ENCODE peak calls at places on chromosomes 5 and 9, in five cellular contexts. M, Y, L, A and H are unnamed samples.

GRCh38 chr9:21078702-21079101 is 960 bp upstream of the IFNB1 start:
- DNase-seq in M (peak), Y (no peak), A (peak), L (no peak), H (no peak)

GRCh38 chr9:75885652-75886051 is 4.8 kb upstream of the PCSK5 start:
- DNase-seq in M (no peak), Y (no peak), A (no peak), L (no peak), H (no peak)

GRCh38 chr5:145072880-145073279 is 762.3 kb downstream of the PRELID2 start:
- DNase-seq in A (no peak), L (no peak), M (no peak), Y (no peak), H (peak)

GRCh38 chr9:110047955-110048472 is 159.9 kb downstream of the C9orf152 start:
- DNase-seq in L (peak), A (no peak), M (peak), Y (no peak), H (no peak)

GRCh38 chr5:150609843-150610584 is 30.4 kb upstream of the SYNPO start:
- DNase-seq in Y (no peak), A (no peak), L (no peak), M (no peak), H (no peak)

GRCh38 chr9:136327313-136327971 is at the start of gene GPSM1:
- DNase-seq in A (no peak), Y (peak), L (no peak), M (no peak), H (no peak)

GRCh38 chr5:67493676-67494075 is 297.1 kb upstream of the CD180 start:
- DNase-seq in M (peak), Y (no peak), A (peak), L (peak), H (no peak)

GRCh38 chr5:137997726-137998213 is 35.1 kb downstream of the FAM13B start:
- DNase-seq in A (no peak), L (no peak), Y (peak), M (no peak), H (no peak)

GRCh38 chr5:116763987-116764866 is 189.6 kb upstream of the SEMA6A start:
- DNase-seq in L (no peak), Y (no peak), M (no peak), A (peak), H (no peak)

GRCh38 chr9:70881321-70881720 is 240.1 kb downstream of the TRPM3 start:
- DNase-seq in L (no peak), Y (no peak), M (no peak), A (no peak), H (no peak)

GRCh38 chr9:134136117-134136996 is 475 bp downstream of the WDR5 start:
- DNase-seq in A (no peak), M (peak), L (no peak), Y (peak), H (peak)
- H3K23ac ChIP-seq in A (no peak), M (peak), L (no peak), Y (peak), H (peak)

GRCh38 chr5:176549871-176550270 is 729 bp downstream of the CDHR2 start:
- DNase-seq in M (no peak), L (no peak), Y (no peak), A (no peak), H (no peak)
- H4K8ac ChIP-seq in M (no peak), L (no peak), Y (no peak), A (no peak), H (no peak)

DNA sequence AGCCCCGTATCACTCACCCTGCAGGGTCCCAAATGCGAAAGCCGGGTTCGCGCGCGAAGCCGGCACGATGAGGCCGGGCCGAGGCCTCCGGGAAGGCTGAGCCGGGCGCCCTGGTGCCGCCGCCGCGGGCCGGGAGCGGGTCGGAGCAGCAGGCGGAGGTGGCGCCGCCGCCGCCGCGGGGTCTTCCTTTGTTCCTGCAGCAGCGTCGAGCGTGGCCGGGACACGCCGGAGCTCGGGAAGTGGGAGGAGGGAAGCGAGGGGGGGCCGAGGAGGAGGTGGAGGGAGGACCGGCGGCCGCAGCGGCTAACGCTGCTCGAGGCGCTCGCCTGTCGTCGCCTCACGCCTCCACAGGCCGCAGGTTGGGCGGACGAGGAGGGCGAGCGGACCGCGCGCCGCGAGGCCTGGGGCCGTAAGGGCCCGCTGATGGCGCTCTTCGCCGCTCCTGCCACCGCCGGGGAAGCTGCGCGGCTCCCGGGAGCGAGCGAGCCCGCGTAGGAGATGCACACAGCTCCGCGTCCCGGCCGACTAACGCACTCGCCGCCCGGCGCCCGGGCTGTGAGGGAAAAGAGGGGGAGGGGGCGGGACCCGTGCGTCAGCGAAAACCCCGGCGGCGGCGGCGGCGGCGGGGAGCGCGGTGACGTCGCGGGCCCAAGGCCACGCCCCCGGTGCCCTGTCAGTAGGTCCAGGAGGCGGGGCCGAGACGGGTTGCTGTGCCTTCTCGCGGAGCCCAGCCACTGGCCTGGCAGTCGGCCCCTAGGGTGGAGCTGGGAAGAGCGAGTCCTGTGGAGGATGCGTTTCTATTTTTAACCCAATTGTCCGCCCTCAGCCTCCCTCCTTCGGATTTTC is at the start of gene ZFAND5:
- DNase-seq in Y (peak), A (peak), M (peak), L (peak), H (peak)
- H3K23ac ChIP-seq in Y (peak), A (no peak), M (peak), L (no peak), H (peak)

GRCh38 chr5:123099514-123100151 is 10.6 kb downstream of the PRDM6 start:
- DNase-seq in L (peak), Y (no peak), A (peak), M (peak), H (no peak)
- H4K8ac ChIP-seq in L (no peak), Y (no peak), A (peak), M (no peak), H (no peak)

DNA sequence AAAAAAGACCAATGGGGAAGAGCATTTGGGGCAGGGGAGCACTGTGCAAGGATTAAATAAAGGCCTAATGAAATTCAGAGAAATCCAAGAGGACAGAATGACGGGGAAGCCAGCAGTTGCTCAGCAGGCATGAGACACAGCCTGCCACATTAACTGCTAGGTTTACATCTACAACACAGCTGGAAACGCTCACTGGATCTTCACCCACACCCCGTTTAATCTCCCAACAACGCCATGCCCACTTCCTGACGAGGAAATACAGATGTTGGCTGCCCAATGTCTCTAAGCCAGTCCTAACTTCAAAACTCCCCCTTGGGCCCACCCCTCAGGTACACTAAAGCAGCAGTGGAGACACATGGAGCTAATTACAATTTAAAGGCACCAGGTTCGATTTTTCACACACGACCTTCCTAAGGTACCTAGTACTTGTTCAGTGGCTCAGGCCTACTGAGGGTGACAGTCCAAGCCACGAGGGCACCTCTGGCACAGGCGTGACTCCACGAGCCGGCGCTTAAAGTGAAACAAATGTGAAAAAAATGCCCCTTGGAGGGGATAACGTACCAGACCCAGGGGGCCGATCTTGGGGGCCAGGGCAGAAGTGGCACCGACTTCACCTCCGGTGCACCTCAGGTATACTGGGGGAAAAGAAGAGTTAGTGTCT is 906 bp downstream of the RPL12 start:
- DNase-seq in M (peak), A (no peak), L (no peak), Y (peak), H (no peak)
- H3K23ac ChIP-seq in M (peak), A (peak), L (no peak), Y (peak), H (peak)

GRCh38 chr5:107321906-107322305 is 348.8 kb downstream of the EFNA5 start:
- DNase-seq in M (no peak), A (no peak), L (no peak), Y (no peak), H (no peak)
- H4K8ac ChIP-seq in M (no peak), A (no peak), L (no peak), Y (no peak), H (no peak)